ENCODE peak calls at places on chromosomes 12 and 14, in eight cellular contexts. One of them, this sample, is unnamed. For H3K4me1, the result is how much of the 10 kb centered on the place peaks cover.

GRCh38 chr14:24443053-24443683 is 592 bp upstream of the SDR39U1 start:
- DNase-seq in CD4-positive, CD25-positive, alpha-beta regulatory T cell: no peak
- DNase-seq in suprapubic skin: no peak
- DNase-seq in adrenal gland: no peak
- DNase-seq in CD4-positive, alpha-beta memory T cell: no peak
- DNase-seq in SK-N-SH: no peak
- DNase-seq in HCT116: no peak
- DNase-seq in naive thymus-derived CD4-positive, alpha-beta T cell: no peak
- DNase-seq in this sample: no peak

GRCh38 chr14:39097159-39097558 is 5.9 kb downstream of the SEC23A start:
- DNase-seq in naive thymus-derived CD4-positive, alpha-beta T cell: peak
- DNase-seq in CD4-positive, CD25-positive, alpha-beta regulatory T cell: peak
- DNase-seq in suprapubic skin: no peak
- DNase-seq in adrenal gland: no peak
- DNase-seq in HCT116: no peak
- DNase-seq in SK-N-SH: no peak
- DNase-seq in CD4-positive, alpha-beta memory T cell: no peak
- DNase-seq in this sample: no peak

GRCh38 chr12:55972906-55973597 is 826 bp upstream of the RAB5B start:
- DNase-seq in SK-N-SH: no peak
- DNase-seq in naive thymus-derived CD4-positive, alpha-beta T cell: no peak
- DNase-seq in suprapubic skin: no peak
- DNase-seq in HCT116: no peak
- DNase-seq in CD4-positive, CD25-positive, alpha-beta regulatory T cell: no peak
- DNase-seq in adrenal gland: no peak
- DNase-seq in CD4-positive, alpha-beta memory T cell: no peak
- DNase-seq in this sample: peak

GRCh38 chr14:85532981-85533820 is 3.3 kb downstream of the FLRT2 start:
- DNase-seq in CD4-positive, alpha-beta memory T cell: no peak
- DNase-seq in CD4-positive, CD25-positive, alpha-beta regulatory T cell: no peak
- DNase-seq in SK-N-SH: peak
- DNase-seq in HCT116: no peak
- DNase-seq in naive thymus-derived CD4-positive, alpha-beta T cell: no peak
- DNase-seq in suprapubic skin: peak
- DNase-seq in adrenal gland: peak
- DNase-seq in this sample: no peak

GRCh38 chr12:93468008-93468371 is 676 bp downstream of the MRPL42 start:
- DNase-seq in suprapubic skin: no peak
- DNase-seq in HCT116: no peak
- DNase-seq in CD4-positive, alpha-beta memory T cell: no peak
- DNase-seq in SK-N-SH: no peak
- DNase-seq in adrenal gland: no peak
- DNase-seq in naive thymus-derived CD4-positive, alpha-beta T cell: no peak
- DNase-seq in CD4-positive, CD25-positive, alpha-beta regulatory T cell: peak
- DNase-seq in this sample: no peak

GRCh38 chr12:70736775-70737174 is 99.5 kb upstream of the PTPRB start:
- DNase-seq in CD4-positive, alpha-beta memory T cell: no peak
- DNase-seq in naive thymus-derived CD4-positive, alpha-beta T cell: no peak
- DNase-seq in HCT116: no peak
- DNase-seq in SK-N-SH: no peak
- DNase-seq in adrenal gland: no peak
- DNase-seq in CD4-positive, CD25-positive, alpha-beta regulatory T cell: no peak
- DNase-seq in suprapubic skin: no peak
- DNase-seq in this sample: no peak

GRCh38 chr12:68686262-68686594 is 550 bp upstream of the NUP107 start:
- DNase-seq in CD4-positive, alpha-beta memory T cell: no peak
- DNase-seq in naive thymus-derived CD4-positive, alpha-beta T cell: no peak
- DNase-seq in CD4-positive, CD25-positive, alpha-beta regulatory T cell: no peak
- DNase-seq in SK-N-SH: no peak
- DNase-seq in suprapubic skin: no peak
- DNase-seq in HCT116: no peak
- DNase-seq in adrenal gland: no peak
- DNase-seq in this sample: no peak

GRCh38 chr14:32698831-32699230 is 239.8 kb upstream of the NPAS3 start:
- DNase-seq in CD4-positive, alpha-beta memory T cell: no peak
- DNase-seq in suprapubic skin: no peak
- DNase-seq in naive thymus-derived CD4-positive, alpha-beta T cell: no peak
- DNase-seq in adrenal gland: no peak
- DNase-seq in HCT116: no peak
- DNase-seq in SK-N-SH: no peak
- DNase-seq in CD4-positive, CD25-positive, alpha-beta regulatory T cell: no peak
- DNase-seq in this sample: no peak

GRCh38 chr12:52871291-52871961 is 22.6 kb upstream of the KRT78 start:
- DNase-seq in CD4-positive, CD25-positive, alpha-beta regulatory T cell: no peak
- DNase-seq in CD4-positive, alpha-beta memory T cell: no peak
- DNase-seq in naive thymus-derived CD4-positive, alpha-beta T cell: no peak
- DNase-seq in HCT116: no peak
- DNase-seq in adrenal gland: no peak
- DNase-seq in suprapubic skin: no peak
- DNase-seq in SK-N-SH: no peak
- DNase-seq in this sample: no peak

GRCh38 chr12:69904761-69905160 is 79.7 kb downstream of the MYRFL start:
- DNase-seq in adrenal gland: no peak
- DNase-seq in CD4-positive, alpha-beta memory T cell: no peak
- DNase-seq in suprapubic skin: no peak
- DNase-seq in HCT116: no peak
- DNase-seq in naive thymus-derived CD4-positive, alpha-beta T cell: no peak
- DNase-seq in CD4-positive, CD25-positive, alpha-beta regulatory T cell: no peak
- DNase-seq in SK-N-SH: no peak
- DNase-seq in this sample: no peak

GRCh38 chr12:24378548-24379011 is 429.1 kb upstream of the SOX5 start:
- DNase-seq in suprapubic skin: no peak
- DNase-seq in HCT116: no peak
- DNase-seq in naive thymus-derived CD4-positive, alpha-beta T cell: no peak
- DNase-seq in CD4-positive, CD25-positive, alpha-beta regulatory T cell: no peak
- DNase-seq in adrenal gland: no peak
- DNase-seq in SK-N-SH: no peak
- DNase-seq in CD4-positive, alpha-beta memory T cell: no peak
- DNase-seq in this sample: no peak

GRCh38 chr14:55537782-55538181 is 42.2 kb upstream of the KTN1 start:
- DNase-seq in HCT116: no peak
- DNase-seq in CD4-positive, alpha-beta memory T cell: no peak
- DNase-seq in suprapubic skin: no peak
- DNase-seq in SK-N-SH: no peak
- DNase-seq in adrenal gland: no peak
- DNase-seq in CD4-positive, CD25-positive, alpha-beta regulatory T cell: no peak
- DNase-seq in naive thymus-derived CD4-positive, alpha-beta T cell: no peak
- DNase-seq in this sample: no peak

DNA sequence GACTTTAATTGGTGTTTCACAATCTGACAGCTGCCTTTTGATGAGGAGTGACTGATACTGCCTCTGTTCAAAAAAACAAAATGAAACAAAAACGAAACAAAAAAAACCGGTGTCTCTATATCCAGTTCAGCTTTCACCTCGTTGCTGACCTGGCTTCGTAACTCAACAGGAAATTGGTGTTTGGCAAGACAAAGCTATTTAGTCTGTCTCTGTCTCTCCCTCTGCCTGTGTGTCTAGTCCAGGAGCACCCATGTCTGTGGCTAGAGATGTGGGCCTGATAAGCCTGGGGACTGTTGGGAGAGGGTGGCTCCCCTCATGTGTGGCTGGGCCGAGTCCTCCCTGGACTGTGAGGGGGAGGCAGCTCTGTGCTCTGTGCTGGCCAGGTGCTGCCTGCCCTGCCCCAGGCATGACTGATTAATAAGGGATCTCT is 11.3 kb downstream of the CACNA1C start:
- DNase-seq in CD4-positive, alpha-beta memory T cell: peak
- DNase-seq in CD4-positive, CD25-positive, alpha-beta regulatory T cell: peak
- DNase-seq in adrenal gland: no peak
- DNase-seq in SK-N-SH: peak
- DNase-seq in HCT116: no peak
- DNase-seq in naive thymus-derived CD4-positive, alpha-beta T cell: peak
- DNase-seq in suprapubic skin: no peak
- DNase-seq in this sample: no peak
- H3K4me3 ChIP-seq in CD4-positive, alpha-beta memory T cell: peak
- H3K4me3 ChIP-seq in CD4-positive, CD25-positive, alpha-beta regulatory T cell: peak
- H3K4me3 ChIP-seq in adrenal gland: no peak
- H3K4me3 ChIP-seq in SK-N-SH: no peak
- H3K4me3 ChIP-seq in HCT116: no peak
- H3K4me3 ChIP-seq in naive thymus-derived CD4-positive, alpha-beta T cell: peak
- H3K4me3 ChIP-seq in suprapubic skin: peak
- H3K4me3 ChIP-seq in this sample: peak

GRCh38 chr12:32569256-32569655 is 109.8 kb upstream of the DNM1L start:
- DNase-seq in HCT116: no peak
- DNase-seq in adrenal gland: no peak
- DNase-seq in naive thymus-derived CD4-positive, alpha-beta T cell: no peak
- DNase-seq in CD4-positive, CD25-positive, alpha-beta regulatory T cell: no peak
- DNase-seq in SK-N-SH: no peak
- DNase-seq in suprapubic skin: no peak
- DNase-seq in CD4-positive, alpha-beta memory T cell: no peak
- DNase-seq in this sample: no peak
- H3K27ac ChIP-seq in HCT116: no peak
- H3K27ac ChIP-seq in adrenal gland: no peak
- H3K27ac ChIP-seq in naive thymus-derived CD4-positive, alpha-beta T cell: no peak
- H3K27ac ChIP-seq in CD4-positive, CD25-positive, alpha-beta regulatory T cell: no peak
- H3K27ac ChIP-seq in SK-N-SH: no peak
- H3K27ac ChIP-seq in suprapubic skin: no peak
- H3K27ac ChIP-seq in CD4-positive, alpha-beta memory T cell: no peak
- H3K27ac ChIP-seq in this sample: no peak

DNA sequence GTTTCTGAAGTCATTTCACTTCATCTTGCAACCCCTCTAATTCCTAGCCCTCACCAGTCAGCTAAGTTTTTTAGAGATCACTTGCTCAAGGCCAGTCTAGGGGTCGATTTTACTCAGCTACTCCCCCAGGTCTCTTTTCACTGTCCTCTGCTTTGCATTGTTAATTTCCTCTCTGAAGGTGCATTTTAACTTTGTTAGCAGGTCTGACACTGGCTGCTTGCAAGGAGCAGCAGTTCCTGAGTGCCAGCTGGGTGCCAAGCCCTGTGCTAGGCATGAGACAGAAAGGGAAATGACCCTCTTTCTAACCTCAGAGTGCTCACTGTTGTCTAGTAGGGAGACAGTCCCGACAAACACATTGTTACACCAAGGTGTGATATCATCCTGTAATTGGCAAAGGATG is 17.8 kb upstream of the DACT1 start:
- DNase-seq in suprapubic skin: no peak
- DNase-seq in CD4-positive, CD25-positive, alpha-beta regulatory T cell: no peak
- DNase-seq in adrenal gland: no peak
- DNase-seq in naive thymus-derived CD4-positive, alpha-beta T cell: no peak
- DNase-seq in CD4-positive, alpha-beta memory T cell: no peak
- DNase-seq in HCT116: no peak
- DNase-seq in SK-N-SH: no peak
- DNase-seq in this sample: no peak
- H3K4me1 ChIP-seq in suprapubic skin: under half
- H3K4me1 ChIP-seq in CD4-positive, CD25-positive, alpha-beta regulatory T cell: under half
- H3K4me1 ChIP-seq in adrenal gland: under half
- H3K4me1 ChIP-seq in naive thymus-derived CD4-positive, alpha-beta T cell: under half
- H3K4me1 ChIP-seq in CD4-positive, alpha-beta memory T cell: under half
- H3K4me1 ChIP-seq in HCT116: under half
- H3K4me1 ChIP-seq in SK-N-SH: under half
- H3K4me1 ChIP-seq in this sample: under half

GRCh38 chr14:77123381-77124344 is 17.9 kb downstream of the ZDHHC22 start:
- DNase-seq in CD4-positive, alpha-beta memory T cell: no peak
- DNase-seq in adrenal gland: peak
- DNase-seq in naive thymus-derived CD4-positive, alpha-beta T cell: no peak
- DNase-seq in HCT116: peak
- DNase-seq in SK-N-SH: no peak
- DNase-seq in suprapubic skin: peak
- DNase-seq in CD4-positive, CD25-positive, alpha-beta regulatory T cell: no peak
- DNase-seq in this sample: no peak

GRCh38 chr14:77124345-77125274 is 17.0 kb downstream of the ZDHHC22 start:
- DNase-seq in SK-N-SH: peak
- DNase-seq in CD4-positive, CD25-positive, alpha-beta regulatory T cell: peak
- DNase-seq in CD4-positive, alpha-beta memory T cell: peak
- DNase-seq in adrenal gland: peak
- DNase-seq in suprapubic skin: peak
- DNase-seq in HCT116: no peak
- DNase-seq in naive thymus-derived CD4-positive, alpha-beta T cell: peak
- DNase-seq in this sample: peak

GRCh38 chr14:77126461-77126990 is 15.1 kb downstream of the ZDHHC22 start:
- DNase-seq in SK-N-SH: no peak
- DNase-seq in suprapubic skin: no peak
- DNase-seq in HCT116: no peak
- DNase-seq in adrenal gland: no peak
- DNase-seq in CD4-positive, CD25-positive, alpha-beta regulatory T cell: no peak
- DNase-seq in naive thymus-derived CD4-positive, alpha-beta T cell: no peak
- DNase-seq in CD4-positive, alpha-beta memory T cell: no peak
- DNase-seq in this sample: no peak

GRCh38 chr14:77126074-77126325 is 15.6 kb downstream of the ZDHHC22 start:
- DNase-seq in adrenal gland: no peak
- DNase-seq in suprapubic skin: no peak
- DNase-seq in CD4-positive, alpha-beta memory T cell: no peak
- DNase-seq in SK-N-SH: no peak
- DNase-seq in naive thymus-derived CD4-positive, alpha-beta T cell: no peak
- DNase-seq in CD4-positive, CD25-positive, alpha-beta regulatory T cell: no peak
- DNase-seq in HCT116: no peak
- DNase-seq in this sample: no peak

GRCh38 chr14:77125275-77126073 is 16.1 kb downstream of the ZDHHC22 start:
- DNase-seq in suprapubic skin: no peak
- DNase-seq in SK-N-SH: peak
- DNase-seq in CD4-positive, CD25-positive, alpha-beta regulatory T cell: no peak
- DNase-seq in adrenal gland: no peak
- DNase-seq in CD4-positive, alpha-beta memory T cell: no peak
- DNase-seq in HCT116: no peak
- DNase-seq in naive thymus-derived CD4-positive, alpha-beta T cell: no peak
- DNase-seq in this sample: no peak
- H3K4me3 ChIP-seq in suprapubic skin: peak
- H3K4me3 ChIP-seq in SK-N-SH: peak
- H3K4me3 ChIP-seq in CD4-positive, CD25-positive, alpha-beta regulatory T cell: no peak
- H3K4me3 ChIP-seq in adrenal gland: no peak
- H3K4me3 ChIP-seq in CD4-positive, alpha-beta memory T cell: no peak
- H3K4me3 ChIP-seq in HCT116: no peak
- H3K4me3 ChIP-seq in naive thymus-derived CD4-positive, alpha-beta T cell: peak
- H3K4me3 ChIP-seq in this sample: peak

GRCh38 chr14:99129211-99129696 is 142.7 kb downstream of the BCL11B start:
- DNase-seq in CD4-positive, alpha-beta memory T cell: no peak
- DNase-seq in suprapubic skin: no peak
- DNase-seq in SK-N-SH: no peak
- DNase-seq in HCT116: no peak
- DNase-seq in naive thymus-derived CD4-positive, alpha-beta T cell: no peak
- DNase-seq in CD4-positive, CD25-positive, alpha-beta regulatory T cell: peak
- DNase-seq in adrenal gland: peak
- DNase-seq in this sample: no peak
- H3K27ac ChIP-seq in CD4-positive, alpha-beta memory T cell: no peak
- H3K27ac ChIP-seq in suprapubic skin: no peak
- H3K27ac ChIP-seq in SK-N-SH: no peak
- H3K27ac ChIP-seq in HCT116: no peak
- H3K27ac ChIP-seq in naive thymus-derived CD4-positive, alpha-beta T cell: no peak
- H3K27ac ChIP-seq in CD4-positive, CD25-positive, alpha-beta regulatory T cell: no peak
- H3K27ac ChIP-seq in adrenal gland: no peak
- H3K27ac ChIP-seq in this sample: no peak

DNA sequence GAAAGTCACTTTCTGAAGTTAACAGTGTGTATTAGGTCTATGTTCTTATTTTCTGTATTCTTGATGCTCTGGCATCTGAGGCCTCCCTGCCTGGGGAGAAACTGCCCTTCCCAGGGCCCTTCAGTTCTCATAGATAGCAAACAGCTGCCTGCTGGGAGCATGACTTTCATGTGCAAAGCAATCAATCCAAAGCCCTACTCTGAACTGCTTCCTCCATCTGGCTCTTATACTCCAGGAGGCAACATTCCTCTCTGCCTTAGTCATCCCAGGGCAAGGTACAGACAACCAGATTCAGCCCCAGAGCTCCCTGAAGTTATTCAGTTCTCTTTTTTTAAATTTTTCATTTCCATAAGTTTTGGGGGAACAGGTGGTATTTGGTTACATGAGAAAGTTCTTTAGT is 41.7 kb upstream of the RIN3 start:
- DNase-seq in naive thymus-derived CD4-positive, alpha-beta T cell: no peak
- DNase-seq in CD4-positive, alpha-beta memory T cell: no peak
- DNase-seq in adrenal gland: peak
- DNase-seq in suprapubic skin: no peak
- DNase-seq in SK-N-SH: no peak
- DNase-seq in HCT116: peak
- DNase-seq in CD4-positive, CD25-positive, alpha-beta regulatory T cell: no peak
- DNase-seq in this sample: no peak
- H3K4me1 ChIP-seq in naive thymus-derived CD4-positive, alpha-beta T cell: under half
- H3K4me1 ChIP-seq in CD4-positive, alpha-beta memory T cell: under half
- H3K4me1 ChIP-seq in adrenal gland: under half
- H3K4me1 ChIP-seq in suprapubic skin: under half
- H3K4me1 ChIP-seq in SK-N-SH: under half
- H3K4me1 ChIP-seq in HCT116: under half
- H3K4me1 ChIP-seq in CD4-positive, CD25-positive, alpha-beta regulatory T cell: under half
- H3K4me1 ChIP-seq in this sample: under half